ENCODE peak calls at places on chromosomes 6 and 20, in ten cellular contexts. Q is mucosa of descending colon, E is GM06990, B is lower leg skin, Z is GM12864, C is nephron progenitor cell, K is neural progenitor cell, U is upper lobe of left lung, D is Calu3, Y is adrenal gland. J is an unnamed sample.

GRCh38 chr6:104599821-104600658 is 259.7 kb downstream of the HACE1 start:
- DNase-seq in C (no peak), K (no peak), U (no peak), Y (no peak), D (no peak), Q (no peak), E (no peak), Z (no peak), B (no peak), J (no peak)

GRCh38 chr6:135577059-135577538 is 79.6 kb upstream of the AHI1 start:
- DNase-seq in Z (peak), B (no peak), Q (no peak), Y (no peak), C (no peak), U (no peak), E (peak), D (no peak), K (peak), J (no peak)

GRCh38 chr20:49758781-49759180 is 45.1 kb upstream of the B4GALT5 start:
- DNase-seq in B (no peak), C (no peak), U (no peak), Y (no peak), K (peak), Q (no peak), E (no peak), D (no peak), Z (no peak), J (no peak)

GRCh38 chr6:157273756-157274088 is 49.6 kb downstream of the TMEM242 start:
- DNase-seq in B (peak), K (peak), U (peak), Y (peak), Q (peak), D (peak), C (peak), E (peak), Z (no peak), J (no peak)

GRCh38 chr6:4687989-4688947 is 87.9 kb upstream of the CDYL start:
- DNase-seq in Y (peak), C (no peak), K (no peak), E (no peak), Q (peak), D (peak), B (peak), U (peak), Z (no peak), J (no peak)

GRCh38 chr6:163635731-163636344 is 221.3 kb downstream of the QKI start:
- DNase-seq in B (no peak), Q (no peak), Y (no peak), C (no peak), E (no peak), U (no peak), Z (no peak), K (no peak), D (no peak), J (no peak)

GRCh38 chr6:43953794-43954310 is 173.4 kb downstream of the MRPL14 start:
- DNase-seq in U (no peak), C (peak), D (peak), Y (peak), Q (no peak), Z (no peak), B (peak), E (no peak), K (peak), J (no peak)

GRCh38 chr6:141783595-141783994 is 349.1 kb upstream of the GJE1 start:
- DNase-seq in K (no peak), Y (no peak), Z (no peak), Q (no peak), U (no peak), E (no peak), D (no peak), B (no peak), C (no peak), J (no peak)

GRCh38 chr6:158611600-158612041 is 32.9 kb downstream of the DYNLT1 start:
- DNase-seq in Z (no peak), K (peak), U (peak), Q (no peak), D (no peak), C (no peak), B (no peak), Y (no peak), E (no peak), J (peak)

GRCh38 chr6:126228001-126228791 is 111.7 kb upstream of the CENPW start:
- DNase-seq in B (no peak), Q (no peak), K (peak), D (no peak), Z (no peak), E (no peak), C (peak), U (no peak), Y (no peak), J (no peak)

GRCh38 chr6:148548065-148548748 is 198.6 kb upstream of the UST start:
- DNase-seq in Z (no peak), C (no peak), Y (peak), U (no peak), E (no peak), Q (no peak), K (no peak), B (no peak), D (no peak), J (no peak)

GRCh38 chr20:11112837-11113236 is 439.0 kb upstream of the JAG1 start:
- DNase-seq in Y (no peak), U (no peak), D (no peak), Q (no peak), B (no peak), C (no peak), K (no peak), Z (no peak), E (no peak), J (no peak)

GRCh38 chr6:148440877-148441453 is 98.3 kb downstream of the SASH1 start:
- DNase-seq in E (no peak), Q (no peak), Y (peak), U (peak), Z (no peak), D (peak), B (peak), C (peak), K (peak), J (no peak)

GRCh38 chr6:17431581-17431980 is 38.2 kb downstream of the CAP2 start:
- DNase-seq in D (no peak), Y (peak), B (no peak), Z (no peak), C (no peak), Q (no peak), K (no peak), E (no peak), U (no peak), J (no peak)

GRCh38 chr20:48034754-48035153 is 249.5 kb upstream of the SULF2 start:
- DNase-seq in K (no peak), Z (no peak), D (no peak), C (no peak), Q (no peak), E (no peak), U (no peak), B (no peak), Y (no peak), J (no peak)

GRCh38 chr6:12844284-12845223 is 128.0 kb downstream of the PHACTR1 start:
- DNase-seq in D (no peak), Y (no peak), Q (no peak), C (no peak), Z (no peak), U (no peak), B (no peak), K (peak), E (no peak), J (no peak)

GRCh38 chr6:72363844-72364740 is 257.8 kb upstream of the KCNQ5 start:
- DNase-seq in E (no peak), Z (no peak), Q (no peak), K (no peak), D (peak), B (no peak), Y (peak), U (no peak), C (no peak), J (no peak)

GRCh38 chr20:22728146-22728745 is 143.9 kb upstream of the FOXA2 start:
- DNase-seq in Y (no peak), D (no peak), B (no peak), Z (no peak), K (no peak), U (no peak), Q (no peak), E (no peak), C (no peak), J (no peak)

GRCh38 chr6:132320007-132320406 is 81.3 kb downstream of the MOXD1 start:
- DNase-seq in Z (no peak), Q (no peak), C (no peak), K (no peak), U (no peak), E (no peak), D (no peak), B (no peak), Y (peak), J (no peak)

GRCh38 chr6:123808556-123808955 is 4.9 kb downstream of the NKAIN2 start:
- DNase-seq in U (no peak), E (no peak), C (no peak), K (peak), B (no peak), Y (no peak), D (no peak), Q (no peak), Z (no peak), J (no peak)

GRCh38 chr6:104957301-104958177 is 632 bp downstream of the LIN28B start:
- DNase-seq in E (no peak), B (no peak), C (peak), Z (no peak), Y (no peak), D (no peak), U (no peak), K (peak), Q (no peak), J (no peak)

GRCh38 chr6:3578981-3579380 is 122.1 kb upstream of the SLC22A23 start:
- DNase-seq in K (no peak), C (no peak), Q (no peak), Z (no peak), U (no peak), D (no peak), Y (no peak), B (no peak), E (no peak), J (no peak)

GRCh38 chr20:14117768-14118167 is 122.5 kb downstream of the MACROD2 start:
- DNase-seq in K (no peak), Y (no peak), B (no peak), D (no peak), Q (no peak), U (no peak), C (no peak), E (no peak), Z (no peak), J (no peak)

GRCh38 chr6:168037856-168038255 is 40.4 kb downstream of the KIF25 start:
- DNase-seq in Y (no peak), Q (no peak), E (no peak), C (no peak), Z (no peak), D (peak), K (no peak), U (no peak), B (peak), J (no peak)

GRCh38 chr6:157428418-157429202 is 47.6 kb downstream of the ZDHHC14 start:
- DNase-seq in Z (no peak), C (no peak), Y (peak), Q (no peak), D (no peak), B (no peak), K (peak), E (no peak), U (no peak), J (no peak)

GRCh38 chr6:79212859-79213258 is 21.6 kb downstream of the HMGN3 start:
- DNase-seq in Z (no peak), K (no peak), E (no peak), D (no peak), Y (no peak), U (no peak), B (no peak), Q (no peak), C (no peak), J (no peak)

GRCh38 chr6:113995632-113996031 is 24.7 kb upstream of the HDAC2 start:
- DNase-seq in B (no peak), C (peak), K (peak), U (peak), E (no peak), Q (peak), Z (no peak), D (no peak), Y (peak), J (no peak)

GRCh38 chr6:140445474-140446004 is 1071.1 kb upstream of the CITED2 start:
- DNase-seq in Z (no peak), U (no peak), C (no peak), E (no peak), Y (no peak), Q (no peak), B (no peak), D (no peak), K (no peak), J (no peak)

GRCh38 chr20:16518068-16518783 is 55.0 kb downstream of the KIF16B start:
- DNase-seq in Q (peak), B (no peak), Z (no peak), E (no peak), C (peak), K (peak), U (no peak), Y (peak), D (peak), J (no peak)

GRCh38 chr6:117237561-117237960 is 27.8 kb upstream of the VGLL2 start:
- DNase-seq in D (no peak), U (no peak), Q (no peak), Z (no peak), Y (no peak), B (no peak), E (no peak), C (no peak), K (no peak), J (no peak)

GRCh38 chr20:31788578-31788977 is 30.6 kb upstream of the MYLK2 start:
- DNase-seq in C (no peak), K (no peak), U (no peak), Q (no peak), D (peak), B (no peak), Z (no peak), E (no peak), Y (no peak), J (no peak)
- TF ChIP-seq CTCF in C (no peak), K (no peak), U (no peak), Q (no peak), D (no peak), B (no peak), Z (no peak), E (peak), Y (no peak), J (peak)

GRCh38 chr6:99790679-99791078 is 184.0 kb downstream of the PRDM13 start:
- DNase-seq in B (no peak), E (no peak), K (no peak), Q (no peak), Z (no peak), D (no peak), Y (no peak), C (no peak), U (no peak), J (no peak)
- TF ChIP-seq CTCF in B (no peak), E (peak), K (peak), Q (no peak), Z (no peak), D (peak), Y (no peak), C (no peak), U (no peak), J (peak)

DNA sequence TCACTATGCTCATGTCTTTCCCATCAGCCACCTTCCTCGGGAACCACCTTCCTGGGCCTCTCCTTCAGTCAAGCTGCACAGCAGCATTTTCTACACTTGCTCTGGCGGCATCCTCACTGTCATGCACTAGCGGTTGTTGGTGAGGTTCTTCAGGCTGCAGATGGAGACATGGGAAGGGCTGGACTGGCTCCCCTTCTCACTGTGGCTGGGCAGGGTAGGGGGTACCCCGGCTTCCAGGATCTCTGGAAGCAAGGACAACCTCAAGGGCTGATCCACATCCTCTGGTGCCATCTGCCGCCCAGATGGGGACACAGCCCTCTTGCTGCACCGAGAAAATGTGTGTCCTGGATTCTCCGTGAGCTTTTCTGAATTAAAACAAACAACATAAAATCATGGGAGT is 180.1 kb upstream of the RNF24 start:
- DNase-seq in E (no peak), U (no peak), B (no peak), Z (no peak), K (peak), C (peak), Y (peak), D (no peak), Q (peak), J (no peak)
- TF ChIP-seq CTCF in E (no peak), U (peak), B (no peak), Z (no peak), K (peak), C (peak), Y (no peak), D (no peak), Q (no peak), J (peak)

GRCh38 chr6:52504778-52505127 is 72.1 kb downstream of the TRAM2 start:
- DNase-seq in K (no peak), Q (no peak), C (no peak), D (no peak), E (no peak), Y (no peak), B (no peak), Z (no peak), U (no peak), J (no peak)

GRCh38 chr6:52507557-52508260 is 69.2 kb downstream of the TRAM2 start:
- DNase-seq in C (no peak), K (no peak), Z (no peak), Y (no peak), D (no peak), U (no peak), B (no peak), Q (no peak), E (no peak), J (no peak)

GRCh38 chr6:52506502-52506875 is 70.4 kb downstream of the TRAM2 start:
- DNase-seq in D (no peak), C (no peak), Z (no peak), Y (no peak), E (no peak), K (no peak), B (peak), U (no peak), Q (no peak), J (no peak)

GRCh38 chr6:52503853-52504777 is 72.7 kb downstream of the TRAM2 start:
- DNase-seq in U (peak), Q (peak), K (no peak), B (peak), E (no peak), Z (no peak), C (no peak), D (peak), Y (peak), J (no peak)

DNA sequence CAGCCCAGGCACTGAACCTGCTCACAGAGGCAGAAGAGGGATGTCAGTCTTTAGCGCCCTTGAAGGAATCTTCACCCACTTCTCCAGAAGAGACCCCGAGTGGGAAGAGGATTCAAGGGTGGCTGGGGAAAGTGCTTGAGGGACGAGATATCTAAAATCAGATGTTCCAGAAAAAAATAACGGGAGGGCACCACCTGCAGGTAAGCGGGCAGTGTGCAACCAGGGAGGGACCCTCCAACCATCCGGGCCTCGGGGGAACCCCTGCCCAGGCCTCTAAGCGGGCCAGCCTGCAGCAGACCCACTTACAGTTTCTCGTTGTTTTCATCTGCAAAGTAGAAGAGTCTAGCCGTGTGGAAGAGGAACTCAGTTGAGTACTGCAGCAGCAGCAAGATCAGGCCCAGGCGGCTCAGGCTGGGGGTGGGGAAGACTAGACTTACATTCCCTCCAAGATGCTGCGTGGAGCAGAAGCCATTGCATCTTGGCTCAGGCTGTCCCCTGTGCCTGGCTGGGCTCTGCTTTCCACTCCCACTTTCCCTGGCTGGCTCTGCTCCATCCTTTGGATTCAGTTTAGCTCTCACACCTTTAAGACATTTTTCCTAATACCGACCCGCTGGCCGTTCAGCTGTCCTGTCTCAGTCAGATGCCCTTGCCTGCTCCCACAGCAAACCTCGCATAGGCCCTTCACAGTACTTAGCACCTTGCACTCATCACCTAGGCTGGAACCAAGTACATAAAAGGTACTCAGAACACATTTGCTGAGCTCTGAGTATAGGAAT is 70.9 kb downstream of the TRAM2 start:
- DNase-seq in U (no peak), Y (no peak), K (no peak), Z (no peak), Q (no peak), E (no peak), C (no peak), B (peak), D (no peak), J (no peak)
- TF ChIP-seq CTCF in U (no peak), Y (no peak), K (peak), Z (peak), Q (no peak), E (peak), C (no peak), B (no peak), D (no peak), J (no peak)

GRCh38 chr20:57389695-57390603 is 1.2 kb upstream of the RBM38 start:
- DNase-seq in B (no peak), Z (no peak), U (no peak), Y (no peak), K (peak), D (no peak), E (peak), Q (peak), C (peak), J (no peak)
- TF ChIP-seq CTCF in B (no peak), Z (no peak), U (no peak), Y (no peak), K (no peak), D (peak), E (no peak), Q (no peak), C (no peak), J (no peak)

GRCh38 chr20:8829232-8829631 is 239.7 kb upstream of the PLCB4 start:
- DNase-seq in B (no peak), Y (no peak), D (no peak), Z (no peak), E (no peak), C (no peak), Q (no peak), U (no peak), K (no peak), J (no peak)
- TF ChIP-seq CTCF in B (no peak), Y (no peak), D (no peak), Z (peak), E (peak), C (peak), Q (no peak), U (no peak), K (peak), J (peak)

GRCh38 chr6:165850434-165851019 is 187.5 kb upstream of the PDE10A start:
- DNase-seq in Y (peak), D (peak), K (peak), Z (no peak), E (peak), Q (peak), B (peak), U (peak), C (peak), J (peak)

GRCh38 chr6:165847407-165848098 is 184.5 kb upstream of the PDE10A start:
- DNase-seq in Q (peak), K (no peak), B (no peak), E (no peak), D (no peak), U (no peak), Y (peak), C (no peak), Z (no peak), J (no peak)

GRCh38 chr6:165846123-165846966 is 183.3 kb upstream of the PDE10A start:
- DNase-seq in D (no peak), U (no peak), K (no peak), B (no peak), Y (no peak), E (no peak), Q (peak), C (no peak), Z (no peak), J (no peak)

GRCh38 chr6:165849539-165850430 is 186.7 kb upstream of the PDE10A start:
- DNase-seq in B (no peak), U (no peak), C (no peak), Y (no peak), K (peak), Q (no peak), E (no peak), D (no peak), Z (no peak), J (no peak)

GRCh38 chr6:165848099-165848461 is 185.0 kb upstream of the PDE10A start:
- DNase-seq in C (no peak), B (no peak), U (no peak), Z (no peak), K (no peak), Q (peak), D (no peak), E (no peak), Y (no peak), J (no peak)
- TF ChIP-seq CTCF in C (peak), B (no peak), U (no peak), Z (peak), K (peak), Q (no peak), D (no peak), E (peak), Y (no peak), J (peak)

GRCh38 chr20:56274156-56274555 is 25.6 kb downstream of the MC3R start:
- DNase-seq in B (no peak), Z (no peak), Y (no peak), D (no peak), C (no peak), E (no peak), K (no peak), U (no peak), Q (no peak), J (no peak)
- TF ChIP-seq CTCF in B (no peak), Z (no peak), Y (no peak), D (no peak), C (no peak), E (no peak), K (no peak), U (no peak), Q (no peak), J (no peak)

GRCh38 chr6:24935753-24936152 is at the start of gene RIPOR2:
- DNase-seq in B (no peak), Q (peak), E (peak), Z (peak), D (no peak), C (peak), K (peak), U (peak), Y (peak), J (no peak)
- TF ChIP-seq CTCF in B (no peak), Q (no peak), E (peak), Z (peak), D (no peak), C (no peak), K (peak), U (no peak), Y (no peak), J (no peak)